ENCODE peak calls at places on chromosome 13, in ten cellular contexts. R is mesenchymal stem cell, F is uterus, Q is transverse colon, D is mucosa of descending colon, G is cardiac muscle cell, U is tibial nerve, L is kidney, O is mesendoderm, X is IMR-90. A is an unnamed sample. For H3K4me1, the result is how much of the 10 kb centered on the place peaks cover.

GRCh38 chr13:40152145-40152544 is 496.7 kb downstream of the COG6 start:
- DNase-seq in L (no peak), Q (no peak), U (no peak), R (peak), D (no peak), F (no peak), X (peak), O (no peak), G (peak), A (peak)

GRCh38 chr13:40986328-40986856 is 32.7 kb downstream of the ELF1 start:
- DNase-seq in F (no peak), X (peak), G (peak), D (no peak), U (no peak), L (no peak), Q (no peak), R (peak), O (no peak), A (no peak)

GRCh38 chr13:60494296-60494695 is 97.3 kb downstream of the TDRD3 start:
- DNase-seq in G (no peak), F (no peak), D (no peak), Q (no peak), R (no peak), X (no peak), U (no peak), L (no peak), O (no peak), A (no peak)

GRCh38 chr13:113742000-113742441 is 17.0 kb upstream of the TMEM255B start:
- DNase-seq in G (peak), X (peak), R (peak), D (peak), O (peak), F (no peak), Q (peak), L (peak), U (peak), A (peak)

GRCh38 chr13:34344761-34345600 is 527.0 kb downstream of the RFC3 start:
- DNase-seq in U (no peak), O (peak), R (no peak), D (no peak), L (no peak), G (no peak), X (no peak), F (no peak), Q (no peak), A (no peak)

GRCh38 chr13:51032831-51033230 is 78.2 kb downstream of the C13orf42 start:
- DNase-seq in O (no peak), X (no peak), U (no peak), G (no peak), F (no peak), L (no peak), R (no peak), Q (no peak), D (no peak), A (no peak)

GRCh38 chr13:23715092-23715761 is 145.0 kb downstream of the TNFRSF19 start:
- DNase-seq in L (no peak), O (peak), X (no peak), G (no peak), Q (no peak), R (no peak), U (no peak), D (no peak), F (no peak), A (no peak)

GRCh38 chr13:39602614-39603366 is at the start of gene LHFPL6:
- DNase-seq in O (peak), U (peak), G (peak), D (peak), L (peak), R (peak), Q (peak), F (peak), X (peak), A (peak)

GRCh38 chr13:36412736-36413135 is 19.6 kb upstream of the CCNA1 start:
- DNase-seq in Q (no peak), X (no peak), F (peak), R (no peak), U (no peak), D (no peak), G (peak), L (no peak), O (no peak), A (no peak)

GRCh38 chr13:24215732-24216131 is 55.2 kb downstream of the SPATA13 start:
- DNase-seq in G (peak), L (no peak), Q (no peak), O (peak), X (peak), F (peak), R (peak), U (peak), D (no peak), A (no peak)

GRCh38 chr13:71913717-71914116 is 46.7 kb upstream of the DACH1 start:
- DNase-seq in Q (no peak), R (no peak), D (no peak), F (no peak), G (no peak), O (no peak), L (no peak), X (no peak), U (no peak), A (no peak)

GRCh38 chr13:24997367-24997967 is 98.5 kb upstream of the PABPC3 start:
- DNase-seq in U (peak), F (no peak), O (no peak), D (no peak), X (peak), Q (no peak), R (peak), G (peak), L (no peak), A (no peak)

GRCh38 chr13:47459512-47459911 is 541.6 kb downstream of the SUCLA2 start:
- DNase-seq in F (no peak), G (peak), L (no peak), R (peak), D (no peak), O (peak), U (no peak), X (peak), Q (no peak), A (no peak)

GRCh38 chr13:87078947-87079795 is 592.0 kb upstream of the SLITRK5 start:
- DNase-seq in U (no peak), R (no peak), O (no peak), Q (no peak), F (peak), L (peak), X (no peak), G (no peak), D (peak), A (peak)

GRCh38 chr13:113441661-113442060 is 11.6 kb downstream of the ADPRHL1 start:
- DNase-seq in U (no peak), L (peak), D (peak), F (no peak), Q (no peak), G (no peak), R (no peak), X (no peak), O (no peak), A (peak)

GRCh38 chr13:25085125-25085742 is 10.7 kb upstream of the PABPC3 start:
- DNase-seq in O (peak), X (peak), R (peak), G (peak), L (no peak), Q (peak), D (no peak), F (no peak), U (peak), A (no peak)

GRCh38 chr13:46906440-46906839 is 9.6 kb upstream of the HTR2A start:
- DNase-seq in G (no peak), R (no peak), O (no peak), L (no peak), Q (no peak), U (no peak), X (no peak), F (no peak), D (no peak), A (no peak)

GRCh38 chr13:95724252-95724651 is 47.3 kb downstream of the DNAJC3 start:
- DNase-seq in G (no peak), X (peak), L (no peak), R (peak), F (no peak), D (no peak), U (no peak), Q (no peak), O (no peak), A (no peak)

GRCh38 chr13:36674337-36675212 is 755 bp downstream of the SERTM1 start:
- DNase-seq in R (no peak), G (no peak), L (no peak), Q (no peak), F (no peak), X (no peak), U (no peak), D (no peak), O (peak), A (peak)

GRCh38 chr13:50732712-50733111 is 110.8 kb downstream of the DLEU7 start:
- DNase-seq in U (no peak), R (peak), X (peak), F (no peak), D (no peak), L (no peak), G (peak), Q (no peak), O (no peak), A (no peak)

GRCh38 chr13:67229438-67230242 is 496 bp downstream of the PCDH9 start:
- DNase-seq in Q (no peak), D (no peak), O (peak), G (peak), U (peak), F (no peak), L (no peak), X (peak), R (no peak), A (no peak)

GRCh38 chr13:70380809-70381208 is 272.6 kb upstream of the KLHL1 start:
- DNase-seq in X (no peak), O (no peak), L (no peak), G (no peak), F (no peak), D (no peak), Q (no peak), R (no peak), U (no peak), A (no peak)

GRCh38 chr13:26468203-26468602 is 89.3 kb upstream of the WASF3 start:
- DNase-seq in G (no peak), D (no peak), U (no peak), Q (no peak), R (no peak), L (no peak), F (no peak), X (no peak), O (no peak), A (no peak)

GRCh38 chr13:80054806-80055205 is 286.1 kb downstream of the SPRY2 start:
- DNase-seq in X (peak), Q (no peak), L (no peak), G (no peak), R (peak), U (no peak), O (no peak), F (no peak), D (no peak), A (no peak)

GRCh38 chr13:86655561-86655960 is 856.3 kb upstream of the SLITRK6 start:
- DNase-seq in L (no peak), G (no peak), R (no peak), U (no peak), Q (no peak), X (no peak), O (no peak), D (no peak), F (no peak), A (no peak)

GRCh38 chr13:30809787-30810186 is 74.4 kb downstream of the ALOX5AP start:
- DNase-seq in F (no peak), D (no peak), U (no peak), X (no peak), G (no peak), O (no peak), R (no peak), L (no peak), Q (no peak), A (no peak)

GRCh38 chr13:43516401-43516826 is 270.4 kb downstream of the ENOX1 start:
- DNase-seq in L (no peak), G (peak), R (peak), D (no peak), F (peak), Q (no peak), O (no peak), U (peak), X (peak), A (no peak)

GRCh38 chr13:58343081-58343480 is 711.5 kb downstream of the PCDH17 start:
- DNase-seq in L (no peak), D (no peak), Q (no peak), R (no peak), G (no peak), O (no peak), X (no peak), F (no peak), U (no peak), A (no peak)

GRCh38 chr13:56352356-56352755 is 788.4 kb upstream of the PRR20A start:
- DNase-seq in U (no peak), R (no peak), L (no peak), D (no peak), O (no peak), F (no peak), G (no peak), Q (no peak), X (no peak), A (no peak)

GRCh38 chr13:49371943-49372636 is 71.8 kb downstream of the CAB39L start:
- DNase-seq in G (no peak), U (no peak), F (no peak), L (no peak), O (no peak), X (no peak), R (no peak), D (no peak), Q (no peak), A (no peak)

GRCh38 chr13:42028113-42028799 is 20.2 kb upstream of the DGKH start:
- DNase-seq in F (no peak), U (no peak), L (no peak), O (no peak), G (no peak), Q (peak), X (no peak), R (no peak), D (no peak), A (no peak)

GRCh38 chr13:100547805-100548204 is 40.8 kb downstream of the GGACT start:
- DNase-seq in X (no peak), F (no peak), O (no peak), L (no peak), U (no peak), D (no peak), Q (no peak), G (no peak), R (peak), A (no peak)

GRCh38 chr13:88345171-88345847 is 674.1 kb downstream of the SLITRK5 start:
- DNase-seq in U (no peak), L (peak), X (no peak), D (no peak), O (no peak), Q (no peak), R (no peak), G (no peak), F (no peak), A (no peak)

GRCh38 chr13:48660356-48661076 is 6.8 kb downstream of the CYSLTR2 start:
- DNase-seq in G (no peak), Q (no peak), L (no peak), R (peak), X (no peak), U (peak), O (no peak), D (no peak), F (no peak), A (no peak)

GRCh38 chr13:49603318-49603717 is 18.0 kb upstream of the RCBTB1 start:
- DNase-seq in X (no peak), L (no peak), R (no peak), Q (no peak), U (no peak), O (no peak), G (no peak), F (no peak), D (no peak), A (no peak)

GRCh38 chr13:35157143-35157755 is 215.2 kb downstream of the NBEA start:
- DNase-seq in U (peak), D (no peak), F (no peak), L (no peak), O (peak), Q (peak), R (peak), G (peak), X (peak), A (no peak)

GRCh38 chr13:100314132-100314910 is 225.4 kb downstream of the PCCA start:
- DNase-seq in R (no peak), X (no peak), O (no peak), D (no peak), Q (no peak), U (no peak), L (no peak), G (no peak), F (no peak), A (no peak)

GRCh38 chr13:114102521-114103288 is 29.7 kb downstream of the RASA3 start:
- DNase-seq in O (no peak), G (no peak), D (peak), R (no peak), X (no peak), F (peak), Q (peak), U (no peak), L (peak), A (peak)

GRCh38 chr13:61123533-61124269 is 291.9 kb downstream of the PCDH20 start:
- DNase-seq in U (no peak), O (no peak), G (no peak), D (no peak), X (no peak), R (no peak), Q (no peak), F (no peak), L (no peak), A (no peak)

GRCh38 chr13:44715287-44716224 is 139.4 kb upstream of the TSC22D1 start:
- DNase-seq in Q (no peak), G (peak), U (peak), R (no peak), F (no peak), O (no peak), L (no peak), D (no peak), X (no peak), A (no peak)

GRCh38 chr13:105538346-105538745 is 997.1 kb downstream of the EFNB2 start:
- DNase-seq in D (no peak), X (no peak), Q (no peak), R (no peak), U (no peak), L (no peak), F (no peak), G (no peak), O (peak), A (no peak)
- H3K4me1 ChIP-seq in D (under half), X (under half), Q (under half), R (under half), U (under half), L (under half), F (under half), G (under half), O (under half), A (under half)

GRCh38 chr13:76994281-76994680 is 2.4 kb downstream of the CLN5 start:
- DNase-seq in U (no peak), L (no peak), F (no peak), O (no peak), G (no peak), R (no peak), X (no peak), D (no peak), Q (no peak), A (no peak)
- H3K4me3 ChIP-seq in U (no peak), L (no peak), F (no peak), O (no peak), G (no peak), R (no peak), X (no peak), D (no peak), Q (no peak), A (no peak)

GRCh38 chr13:74045583-74045982 is 88.6 kb downstream of the KLF12 start:
- DNase-seq in D (no peak), L (no peak), F (no peak), Q (no peak), O (no peak), U (no peak), G (no peak), X (no peak), R (no peak), A (no peak)
- H3K4me1 ChIP-seq in D (under half), L (under half), F (under half), Q (under half), O (under half), U (under half), G (under half), X (under half), R (under half), A (under half)

DNA sequence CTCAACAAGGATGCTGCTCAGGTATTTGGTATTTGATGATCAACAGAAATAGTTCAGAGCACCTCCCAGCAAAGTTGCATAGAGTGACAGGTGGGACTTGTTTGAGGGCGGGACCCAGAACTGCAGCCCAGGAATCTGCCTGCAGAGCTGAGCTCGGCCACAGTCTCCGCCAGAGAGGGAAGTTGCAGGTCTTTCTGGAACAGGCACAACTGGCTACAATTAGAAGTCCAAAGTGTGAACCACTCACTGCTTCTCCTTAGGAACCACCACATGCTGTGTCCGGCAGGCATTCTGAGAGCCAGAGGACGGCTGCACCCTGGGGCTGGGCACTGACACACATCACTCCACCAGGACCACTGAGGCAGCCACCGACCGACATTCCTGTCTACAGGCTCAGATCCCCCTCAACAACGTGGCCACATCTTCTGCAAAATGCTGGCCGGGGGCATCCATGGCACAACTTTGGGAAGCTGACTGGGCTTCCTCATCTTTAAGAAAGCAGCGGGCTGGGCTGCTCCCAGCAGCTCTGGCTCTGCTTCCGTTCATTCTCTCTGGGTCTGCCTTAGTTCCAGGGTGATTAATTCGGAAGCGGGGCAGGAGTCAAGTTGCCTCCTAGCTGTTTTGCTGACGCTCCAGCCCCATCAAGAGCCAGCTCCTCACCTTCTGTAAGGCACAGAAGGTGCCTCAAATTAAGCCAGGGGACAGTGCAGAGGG is 918 bp downstream of the SLC15A1 start:
- DNase-seq in G (peak), X (peak), O (peak), R (peak), D (no peak), F (no peak), Q (peak), L (no peak), U (no peak), A (no peak)
- H3K4me3 ChIP-seq in G (no peak), X (no peak), O (no peak), R (peak), D (no peak), F (no peak), Q (no peak), L (peak), U (no peak), A (no peak)

DNA sequence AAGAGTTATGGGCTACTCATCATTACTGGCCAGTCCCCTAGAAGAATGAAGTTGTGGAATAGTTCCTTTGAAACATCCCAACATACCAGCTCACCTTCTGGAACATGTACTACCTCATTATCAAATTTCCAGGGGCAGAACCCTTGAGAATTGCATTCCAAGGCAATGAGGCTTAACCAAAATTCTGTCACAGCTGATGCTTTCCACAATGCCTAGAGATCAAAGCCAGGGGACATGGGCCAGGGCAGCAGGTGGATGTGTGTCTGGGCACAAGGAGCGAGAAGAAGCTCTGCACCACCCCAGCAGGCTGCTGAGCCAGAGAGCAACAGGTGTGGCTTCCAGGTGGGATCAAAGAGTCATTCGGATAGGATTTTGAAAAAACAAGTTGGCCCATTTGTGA is 362.1 kb downstream of the EFNB2 start:
- DNase-seq in F (no peak), X (no peak), Q (no peak), U (no peak), L (no peak), D (no peak), O (no peak), R (no peak), G (no peak), A (no peak)
- H3K4me1 ChIP-seq in F (under half), X (under half), Q (under half), U (under half), L (under half), D (under half), O (under half), R (under half), G (under half), A (under half)

GRCh38 chr13:27918918-27919255 is 913 bp upstream of the PDX1 start:
- DNase-seq in Q (no peak), O (no peak), G (no peak), F (no peak), U (no peak), L (no peak), D (no peak), X (no peak), R (no peak), A (no peak)

GRCh38 chr13:27921421-27921960 is 1.7 kb downstream of the PDX1 start:
- DNase-seq in X (no peak), Q (no peak), O (no peak), U (no peak), L (no peak), R (no peak), D (no peak), G (no peak), F (no peak), A (no peak)

GRCh38 chr13:27920677-27921420 is 1.0 kb downstream of the PDX1 start:
- DNase-seq in X (peak), U (no peak), D (no peak), F (no peak), G (peak), Q (no peak), O (peak), R (peak), L (no peak), A (no peak)

GRCh38 chr13:27919299-27919933 is 384 bp upstream of the PDX1 start:
- DNase-seq in F (no peak), Q (no peak), U (no peak), D (no peak), G (no peak), L (no peak), X (no peak), O (no peak), R (no peak), A (no peak)

GRCh38 chr13:27919934-27920676 is at the start of gene PDX1:
- DNase-seq in U (no peak), G (no peak), L (peak), X (no peak), D (peak), F (no peak), O (peak), R (no peak), Q (peak), A (no peak)
- H3K4me3 ChIP-seq in U (peak), G (peak), L (peak), X (peak), D (no peak), F (no peak), O (no peak), R (peak), Q (no peak), A (peak)

A was measured in aorta.